ENCODE peak calls at places on chromosomes 12 and 14, in nine cellular contexts. One of them, this sample, is unnamed.

GRCh38 chr14:89418452-89418851 is 1.4 kb upstream of the FOXN3 start:
- DNase-seq in mesendoderm: peak; percentile 65
- DNase-seq in epithelial cell of esophagus: no peak
- DNase-seq in endothelial cell: no peak
- DNase-seq in lower lobe of right lung: no peak
- DNase-seq in stimulated activated CD4-positive, alpha-beta T cell treated with anti-CD3 and anti-CD28 coated beads, Interleukin-12 subunit alpha, Interleukin-12 subunit beta, amount 100 ng/mL, for 48 hours: no peak
- DNase-seq in Peyer's patch: no peak
- DNase-seq in Caki2: no peak
- DNase-seq in SK-MEL-5: no peak
- DNase-seq in this sample: no peak

GRCh38 chr14:101705733-101706508 is 55.6 kb upstream of the PPP2R5C start:
- DNase-seq in mesendoderm: peak; percentile 87
- DNase-seq in epithelial cell of esophagus: peak; percentile 22
- DNase-seq in endothelial cell: no peak
- DNase-seq in lower lobe of right lung: peak; percentile 83
- DNase-seq in stimulated activated CD4-positive, alpha-beta T cell treated with anti-CD3 and anti-CD28 coated beads, Interleukin-12 subunit alpha, Interleukin-12 subunit beta, amount 100 ng/mL, for 48 hours: peak; percentile 25
- DNase-seq in Peyer's patch: peak; percentile 65
- DNase-seq in Caki2: no peak
- DNase-seq in SK-MEL-5: no peak
- DNase-seq in this sample: no peak

GRCh38 chr14:52547526-52547925 is 4.8 kb downstream of the TXNDC16 start:
- DNase-seq in mesendoderm: peak; percentile 46
- DNase-seq in epithelial cell of esophagus: no peak
- DNase-seq in endothelial cell: no peak
- DNase-seq in lower lobe of right lung: no peak
- DNase-seq in stimulated activated CD4-positive, alpha-beta T cell treated with anti-CD3 and anti-CD28 coated beads, Interleukin-12 subunit alpha, Interleukin-12 subunit beta, amount 100 ng/mL, for 48 hours: no peak
- DNase-seq in Peyer's patch: no peak
- DNase-seq in Caki2: no peak
- DNase-seq in SK-MEL-5: peak; percentile 6
- DNase-seq in this sample: no peak

GRCh38 chr14:80850197-80850814 is 91.2 kb downstream of the CEP128 start:
- DNase-seq in mesendoderm: peak; percentile 27
- DNase-seq in epithelial cell of esophagus: peak; percentile 59
- DNase-seq in endothelial cell: no peak
- DNase-seq in lower lobe of right lung: no peak
- DNase-seq in stimulated activated CD4-positive, alpha-beta T cell treated with anti-CD3 and anti-CD28 coated beads, Interleukin-12 subunit alpha, Interleukin-12 subunit beta, amount 100 ng/mL, for 48 hours: no peak
- DNase-seq in Peyer's patch: no peak
- DNase-seq in Caki2: peak; percentile 8
- DNase-seq in SK-MEL-5: peak; percentile 60
- DNase-seq in this sample: peak; percentile 49

GRCh38 chr14:84343637-84344036 is 1186.3 kb upstream of the FLRT2 start:
- DNase-seq in mesendoderm: no peak
- DNase-seq in epithelial cell of esophagus: peak; percentile 23
- DNase-seq in endothelial cell: no peak
- DNase-seq in lower lobe of right lung: no peak
- DNase-seq in stimulated activated CD4-positive, alpha-beta T cell treated with anti-CD3 and anti-CD28 coated beads, Interleukin-12 subunit alpha, Interleukin-12 subunit beta, amount 100 ng/mL, for 48 hours: no peak
- DNase-seq in Peyer's patch: no peak
- DNase-seq in Caki2: no peak
- DNase-seq in SK-MEL-5: peak; percentile 44
- DNase-seq in this sample: no peak

GRCh38 chr14:90732142-90732541 is 84.1 kb downstream of the TTC7B start:
- DNase-seq in mesendoderm: no peak
- DNase-seq in epithelial cell of esophagus: no peak
- DNase-seq in endothelial cell: no peak
- DNase-seq in lower lobe of right lung: no peak
- DNase-seq in stimulated activated CD4-positive, alpha-beta T cell treated with anti-CD3 and anti-CD28 coated beads, Interleukin-12 subunit alpha, Interleukin-12 subunit beta, amount 100 ng/mL, for 48 hours: no peak
- DNase-seq in Peyer's patch: no peak
- DNase-seq in Caki2: no peak
- DNase-seq in SK-MEL-5: no peak
- DNase-seq in this sample: no peak

GRCh38 chr12:33116284-33116683 is 219.7 kb upstream of the PKP2 start:
- DNase-seq in mesendoderm: peak; percentile 90
- DNase-seq in epithelial cell of esophagus: peak; percentile 72
- DNase-seq in endothelial cell: no peak
- DNase-seq in lower lobe of right lung: no peak
- DNase-seq in stimulated activated CD4-positive, alpha-beta T cell treated with anti-CD3 and anti-CD28 coated beads, Interleukin-12 subunit alpha, Interleukin-12 subunit beta, amount 100 ng/mL, for 48 hours: no peak
- DNase-seq in Peyer's patch: no peak
- DNase-seq in Caki2: no peak
- DNase-seq in SK-MEL-5: no peak
- DNase-seq in this sample: no peak

GRCh38 chr14:90522585-90523191 is 125.9 kb downstream of the CALM1 start:
- DNase-seq in mesendoderm: no peak
- DNase-seq in epithelial cell of esophagus: peak; percentile 16
- DNase-seq in endothelial cell: no peak
- DNase-seq in lower lobe of right lung: peak; percentile 75
- DNase-seq in stimulated activated CD4-positive, alpha-beta T cell treated with anti-CD3 and anti-CD28 coated beads, Interleukin-12 subunit alpha, Interleukin-12 subunit beta, amount 100 ng/mL, for 48 hours: no peak
- DNase-seq in Peyer's patch: no peak
- DNase-seq in Caki2: no peak
- DNase-seq in SK-MEL-5: no peak
- DNase-seq in this sample: peak; percentile 13

GRCh38 chr12:124413401-124413800 is 118.5 kb downstream of the RFLNA start:
- DNase-seq in mesendoderm: no peak
- DNase-seq in epithelial cell of esophagus: no peak
- DNase-seq in endothelial cell: no peak
- DNase-seq in lower lobe of right lung: no peak
- DNase-seq in stimulated activated CD4-positive, alpha-beta T cell treated with anti-CD3 and anti-CD28 coated beads, Interleukin-12 subunit alpha, Interleukin-12 subunit beta, amount 100 ng/mL, for 48 hours: no peak
- DNase-seq in Peyer's patch: no peak
- DNase-seq in Caki2: no peak
- DNase-seq in SK-MEL-5: no peak
- DNase-seq in this sample: no peak

GRCh38 chr12:49741882-49742620 is 694 bp downstream of the TMBIM6 start:
- DNase-seq in mesendoderm: peak; percentile 95
- DNase-seq in epithelial cell of esophagus: peak; percentile 93
- DNase-seq in endothelial cell: peak; percentile 73
- DNase-seq in lower lobe of right lung: peak; percentile 95
- DNase-seq in stimulated activated CD4-positive, alpha-beta T cell treated with anti-CD3 and anti-CD28 coated beads, Interleukin-12 subunit alpha, Interleukin-12 subunit beta, amount 100 ng/mL, for 48 hours: peak; percentile 86
- DNase-seq in Peyer's patch: peak; percentile 79
- DNase-seq in Caki2: peak; percentile 88
- DNase-seq in SK-MEL-5: peak; percentile 80
- DNase-seq in this sample: peak; percentile 87

GRCh38 chr14:91774138-91775096 is 42.5 kb upstream of the CATSPERB start:
- DNase-seq in mesendoderm: no peak
- DNase-seq in epithelial cell of esophagus: no peak
- DNase-seq in endothelial cell: no peak
- DNase-seq in lower lobe of right lung: no peak
- DNase-seq in stimulated activated CD4-positive, alpha-beta T cell treated with anti-CD3 and anti-CD28 coated beads, Interleukin-12 subunit alpha, Interleukin-12 subunit beta, amount 100 ng/mL, for 48 hours: no peak
- DNase-seq in Peyer's patch: no peak
- DNase-seq in Caki2: no peak
- DNase-seq in SK-MEL-5: no peak
- DNase-seq in this sample: no peak

GRCh38 chr14:96065661-96066459 is 26.7 kb downstream of the C14orf132 start:
- DNase-seq in mesendoderm: peak; percentile 52
- DNase-seq in epithelial cell of esophagus: no peak
- DNase-seq in endothelial cell: no peak
- DNase-seq in lower lobe of right lung: peak; percentile 24
- DNase-seq in stimulated activated CD4-positive, alpha-beta T cell treated with anti-CD3 and anti-CD28 coated beads, Interleukin-12 subunit alpha, Interleukin-12 subunit beta, amount 100 ng/mL, for 48 hours: no peak
- DNase-seq in Peyer's patch: no peak
- DNase-seq in Caki2: peak; percentile 4
- DNase-seq in SK-MEL-5: no peak
- DNase-seq in this sample: no peak

GRCh38 chr14:27077181-27077738 is 479.4 kb upstream of the NOVA1 start:
- DNase-seq in mesendoderm: no peak
- DNase-seq in epithelial cell of esophagus: no peak
- DNase-seq in endothelial cell: no peak
- DNase-seq in lower lobe of right lung: no peak
- DNase-seq in stimulated activated CD4-positive, alpha-beta T cell treated with anti-CD3 and anti-CD28 coated beads, Interleukin-12 subunit alpha, Interleukin-12 subunit beta, amount 100 ng/mL, for 48 hours: no peak
- DNase-seq in Peyer's patch: no peak
- DNase-seq in Caki2: peak; percentile 51
- DNase-seq in SK-MEL-5: peak; percentile 4
- DNase-seq in this sample: no peak

GRCh38 chr12:106145539-106146447 is 7.0 kb upstream of the NUAK1 start:
- DNase-seq in mesendoderm: peak; percentile 76
- DNase-seq in epithelial cell of esophagus: no peak
- DNase-seq in endothelial cell: no peak
- DNase-seq in lower lobe of right lung: no peak
- DNase-seq in stimulated activated CD4-positive, alpha-beta T cell treated with anti-CD3 and anti-CD28 coated beads, Interleukin-12 subunit alpha, Interleukin-12 subunit beta, amount 100 ng/mL, for 48 hours: no peak
- DNase-seq in Peyer's patch: no peak
- DNase-seq in Caki2: no peak
- DNase-seq in SK-MEL-5: peak; percentile 59
- DNase-seq in this sample: no peak

GRCh38 chr14:29390046-29390841 is 537.4 kb downstream of the PRKD1 start:
- DNase-seq in mesendoderm: peak; percentile 33
- DNase-seq in epithelial cell of esophagus: no peak
- DNase-seq in endothelial cell: no peak
- DNase-seq in lower lobe of right lung: no peak
- DNase-seq in stimulated activated CD4-positive, alpha-beta T cell treated with anti-CD3 and anti-CD28 coated beads, Interleukin-12 subunit alpha, Interleukin-12 subunit beta, amount 100 ng/mL, for 48 hours: no peak
- DNase-seq in Peyer's patch: no peak
- DNase-seq in Caki2: no peak
- DNase-seq in SK-MEL-5: no peak
- DNase-seq in this sample: no peak

GRCh38 chr12:51592034-51592705 is 1.1 kb downstream of the SCN8A start:
- DNase-seq in mesendoderm: peak; percentile 46
- DNase-seq in epithelial cell of esophagus: no peak
- DNase-seq in endothelial cell: no peak
- DNase-seq in lower lobe of right lung: no peak
- DNase-seq in stimulated activated CD4-positive, alpha-beta T cell treated with anti-CD3 and anti-CD28 coated beads, Interleukin-12 subunit alpha, Interleukin-12 subunit beta, amount 100 ng/mL, for 48 hours: no peak
- DNase-seq in Peyer's patch: no peak
- DNase-seq in Caki2: peak; percentile 35
- DNase-seq in SK-MEL-5: no peak
- DNase-seq in this sample: no peak

GRCh38 chr12:48017921-48018617 is 13.8 kb upstream of the COL2A1 start:
- DNase-seq in mesendoderm: no peak
- DNase-seq in epithelial cell of esophagus: no peak
- DNase-seq in endothelial cell: no peak
- DNase-seq in lower lobe of right lung: no peak
- DNase-seq in stimulated activated CD4-positive, alpha-beta T cell treated with anti-CD3 and anti-CD28 coated beads, Interleukin-12 subunit alpha, Interleukin-12 subunit beta, amount 100 ng/mL, for 48 hours: no peak
- DNase-seq in Peyer's patch: no peak
- DNase-seq in Caki2: no peak
- DNase-seq in SK-MEL-5: no peak
- DNase-seq in this sample: no peak